ENCODE peak calls at places on chromosomes 2 and 18, in ten cellular contexts. One of them, this sample, is unnamed.

GRCh38 chr2:146916914-146917313 is 927.9 kb upstream of the ACVR2A start:
- DNase-seq in heart left ventricle: no peak
- DNase-seq in sigmoid colon: no peak
- DNase-seq in endothelial cell of umbilical vein: no peak
- DNase-seq in adrenal gland: no peak
- DNase-seq in A549: no peak
- DNase-seq in HCT116: no peak
- DNase-seq in stomach: no peak
- DNase-seq in right lobe of liver: no peak
- DNase-seq in ovary: no peak
- DNase-seq in this sample: no peak

GRCh38 chr18:75455249-75456183 is 28.0 kb upstream of the SMIM21 start:
- DNase-seq in heart left ventricle: no peak
- DNase-seq in sigmoid colon: no peak
- DNase-seq in endothelial cell of umbilical vein: peak
- DNase-seq in adrenal gland: no peak
- DNase-seq in A549: no peak
- DNase-seq in HCT116: no peak
- DNase-seq in stomach: no peak
- DNase-seq in right lobe of liver: no peak
- DNase-seq in ovary: peak
- DNase-seq in this sample: peak

GRCh38 chr2:232053777-232054176 is 92.3 kb downstream of the DIS3L2 start:
- DNase-seq in heart left ventricle: no peak
- DNase-seq in sigmoid colon: no peak
- DNase-seq in endothelial cell of umbilical vein: no peak
- DNase-seq in adrenal gland: no peak
- DNase-seq in A549: no peak
- DNase-seq in HCT116: no peak
- DNase-seq in stomach: no peak
- DNase-seq in right lobe of liver: no peak
- DNase-seq in ovary: no peak
- DNase-seq in this sample: no peak

GRCh38 chr2:169933124-169933711 is 106.0 kb downstream of the UBR3 start:
- DNase-seq in heart left ventricle: no peak
- DNase-seq in sigmoid colon: no peak
- DNase-seq in endothelial cell of umbilical vein: peak
- DNase-seq in adrenal gland: no peak
- DNase-seq in A549: peak
- DNase-seq in HCT116: peak
- DNase-seq in stomach: no peak
- DNase-seq in right lobe of liver: no peak
- DNase-seq in ovary: no peak
- DNase-seq in this sample: no peak

GRCh38 chr2:100936070-100936741 is 65.9 kb upstream of the RPL31 start:
- DNase-seq in heart left ventricle: no peak
- DNase-seq in sigmoid colon: no peak
- DNase-seq in endothelial cell of umbilical vein: no peak
- DNase-seq in adrenal gland: no peak
- DNase-seq in A549: no peak
- DNase-seq in HCT116: no peak
- DNase-seq in stomach: no peak
- DNase-seq in right lobe of liver: no peak
- DNase-seq in ovary: no peak
- DNase-seq in this sample: no peak

GRCh38 chr2:240595381-240596079 is 9.0 kb downstream of the CAPN10 start:
- DNase-seq in heart left ventricle: peak
- DNase-seq in sigmoid colon: peak
- DNase-seq in endothelial cell of umbilical vein: no peak
- DNase-seq in adrenal gland: peak
- DNase-seq in A549: peak
- DNase-seq in HCT116: no peak
- DNase-seq in stomach: no peak
- DNase-seq in right lobe of liver: peak
- DNase-seq in ovary: no peak
- DNase-seq in this sample: peak

GRCh38 chr2:129801575-129801974 is 177.9 kb upstream of the RAB6C start:
- DNase-seq in heart left ventricle: no peak
- DNase-seq in sigmoid colon: no peak
- DNase-seq in endothelial cell of umbilical vein: no peak
- DNase-seq in adrenal gland: no peak
- DNase-seq in A549: peak
- DNase-seq in HCT116: no peak
- DNase-seq in stomach: no peak
- DNase-seq in right lobe of liver: no peak
- DNase-seq in ovary: no peak
- DNase-seq in this sample: no peak

GRCh38 chr18:824179-824578 is 12.1 kb upstream of the YES1 start:
- DNase-seq in heart left ventricle: no peak
- DNase-seq in sigmoid colon: no peak
- DNase-seq in endothelial cell of umbilical vein: no peak
- DNase-seq in adrenal gland: no peak
- DNase-seq in A549: no peak
- DNase-seq in HCT116: no peak
- DNase-seq in stomach: no peak
- DNase-seq in right lobe of liver: no peak
- DNase-seq in ovary: no peak
- DNase-seq in this sample: no peak

GRCh38 chr2:223674998-223675609 is 72.9 kb upstream of the SCG2 start:
- DNase-seq in heart left ventricle: no peak
- DNase-seq in sigmoid colon: no peak
- DNase-seq in endothelial cell of umbilical vein: peak
- DNase-seq in adrenal gland: peak
- DNase-seq in A549: peak
- DNase-seq in HCT116: peak
- DNase-seq in stomach: no peak
- DNase-seq in right lobe of liver: no peak
- DNase-seq in ovary: no peak
- DNase-seq in this sample: peak

GRCh38 chr2:192313773-192314172 is 119.0 kb upstream of the TMEFF2 start:
- DNase-seq in heart left ventricle: no peak
- DNase-seq in sigmoid colon: peak
- DNase-seq in endothelial cell of umbilical vein: no peak
- DNase-seq in adrenal gland: no peak
- DNase-seq in A549: no peak
- DNase-seq in HCT116: no peak
- DNase-seq in stomach: no peak
- DNase-seq in right lobe of liver: no peak
- DNase-seq in ovary: no peak
- DNase-seq in this sample: no peak

GRCh38 chr18:54229660-54230059 is 5.2 kb upstream of the MBD2 start:
- DNase-seq in heart left ventricle: no peak
- DNase-seq in sigmoid colon: no peak
- DNase-seq in endothelial cell of umbilical vein: no peak
- DNase-seq in adrenal gland: no peak
- DNase-seq in A549: no peak
- DNase-seq in HCT116: no peak
- DNase-seq in stomach: no peak
- DNase-seq in right lobe of liver: no peak
- DNase-seq in ovary: no peak
- DNase-seq in this sample: no peak

GRCh38 chr18:7572837-7573236 is 5.7 kb downstream of the PTPRM start:
- DNase-seq in heart left ventricle: no peak
- DNase-seq in sigmoid colon: no peak
- DNase-seq in endothelial cell of umbilical vein: peak
- DNase-seq in adrenal gland: no peak
- DNase-seq in A549: no peak
- DNase-seq in HCT116: no peak
- DNase-seq in stomach: no peak
- DNase-seq in right lobe of liver: no peak
- DNase-seq in ovary: no peak
- DNase-seq in this sample: no peak

GRCh38 chr18:56298935-56299334 is 339.5 kb downstream of the TXNL1 start:
- DNase-seq in heart left ventricle: no peak
- DNase-seq in sigmoid colon: no peak
- DNase-seq in endothelial cell of umbilical vein: peak
- DNase-seq in adrenal gland: no peak
- DNase-seq in A549: peak
- DNase-seq in HCT116: no peak
- DNase-seq in stomach: no peak
- DNase-seq in right lobe of liver: no peak
- DNase-seq in ovary: no peak
- DNase-seq in this sample: no peak
- TF ChIP-seq CTCF in heart left ventricle: peak
- TF ChIP-seq CTCF in sigmoid colon: no peak
- TF ChIP-seq CTCF in endothelial cell of umbilical vein: peak
- TF ChIP-seq CTCF in adrenal gland: no peak
- TF ChIP-seq CTCF in A549: peak
- TF ChIP-seq CTCF in HCT116: no peak
- TF ChIP-seq CTCF in stomach: no peak
- TF ChIP-seq CTCF in right lobe of liver: no peak
- TF ChIP-seq CTCF in ovary: no peak
- TF ChIP-seq CTCF in this sample: no peak

DNA sequence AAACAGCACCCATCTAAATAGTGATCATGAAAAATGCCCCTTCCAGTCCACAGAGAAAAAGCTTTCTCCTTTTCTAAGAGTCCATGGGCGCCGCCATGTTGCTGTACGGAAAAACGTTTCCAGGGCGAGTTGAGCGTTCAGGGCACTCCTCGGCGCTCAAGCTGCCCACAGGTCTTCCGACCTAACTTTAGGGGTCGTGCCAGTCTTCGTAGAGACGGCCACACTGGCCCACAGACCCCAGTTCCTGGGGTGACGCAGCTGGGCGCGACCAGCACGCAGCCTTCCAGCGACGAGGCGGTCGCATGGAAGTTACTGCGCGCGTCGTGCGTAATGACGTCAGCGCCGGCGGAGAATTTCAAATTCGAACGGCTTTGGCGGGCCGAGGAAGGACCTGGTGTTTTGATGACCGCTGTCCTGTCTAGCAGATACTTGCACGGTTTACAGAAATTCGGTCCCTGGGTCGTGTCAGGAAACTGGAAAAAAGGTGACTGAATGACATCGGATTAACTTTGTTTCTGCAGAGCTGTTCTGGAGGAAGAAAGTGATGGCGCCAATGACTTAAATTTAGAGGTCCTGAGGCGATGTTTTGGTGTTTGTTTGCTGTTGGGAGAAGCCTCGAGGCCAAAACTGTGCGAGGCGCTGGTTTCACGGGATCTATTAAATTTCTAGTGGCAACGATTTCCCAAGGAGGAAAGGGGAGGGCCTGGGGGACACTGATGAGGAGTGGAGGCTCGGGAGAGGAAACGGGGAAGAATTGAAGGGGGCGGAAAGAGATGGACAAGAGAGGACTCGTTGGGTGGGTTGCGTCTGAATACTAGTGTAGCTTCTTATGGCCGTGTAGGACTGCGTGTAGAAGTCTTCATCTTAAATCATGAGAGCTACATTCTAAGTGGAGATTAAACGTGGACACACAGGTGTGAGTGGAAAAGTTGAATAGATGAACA is at the start of the genes METTL4 and NDC80:
- DNase-seq in heart left ventricle: peak
- DNase-seq in sigmoid colon: peak
- DNase-seq in endothelial cell of umbilical vein: peak
- DNase-seq in adrenal gland: peak
- DNase-seq in A549: peak
- DNase-seq in HCT116: peak
- DNase-seq in stomach: peak
- DNase-seq in right lobe of liver: peak
- DNase-seq in ovary: peak
- DNase-seq in this sample: peak
- TF ChIP-seq POLR2A in heart left ventricle: no peak
- TF ChIP-seq POLR2A in sigmoid colon: no peak
- TF ChIP-seq POLR2A in endothelial cell of umbilical vein: no peak
- TF ChIP-seq POLR2A in adrenal gland: peak
- TF ChIP-seq POLR2A in A549: peak
- TF ChIP-seq POLR2A in HCT116: peak
- TF ChIP-seq POLR2A in stomach: no peak
- TF ChIP-seq POLR2A in right lobe of liver: no peak
- TF ChIP-seq POLR2A in ovary: peak
- TF ChIP-seq POLR2A in this sample: no peak

GRCh38 chr2:184680825-184681224 is 82.5 kb downstream of the ZNF804A start:
- DNase-seq in heart left ventricle: no peak
- DNase-seq in sigmoid colon: no peak
- DNase-seq in endothelial cell of umbilical vein: no peak
- DNase-seq in adrenal gland: no peak
- DNase-seq in A549: no peak
- DNase-seq in HCT116: no peak
- DNase-seq in stomach: no peak
- DNase-seq in right lobe of liver: no peak
- DNase-seq in ovary: no peak
- DNase-seq in this sample: no peak

GRCh38 chr2:184683923-184684322 is 85.6 kb downstream of the ZNF804A start:
- DNase-seq in heart left ventricle: no peak
- DNase-seq in sigmoid colon: no peak
- DNase-seq in endothelial cell of umbilical vein: no peak
- DNase-seq in adrenal gland: no peak
- DNase-seq in A549: no peak
- DNase-seq in HCT116: no peak
- DNase-seq in stomach: no peak
- DNase-seq in right lobe of liver: no peak
- DNase-seq in ovary: no peak
- DNase-seq in this sample: no peak

GRCh38 chr2:184677171-184677570 is 78.8 kb downstream of the ZNF804A start:
- DNase-seq in heart left ventricle: no peak
- DNase-seq in sigmoid colon: no peak
- DNase-seq in endothelial cell of umbilical vein: peak
- DNase-seq in adrenal gland: no peak
- DNase-seq in A549: no peak
- DNase-seq in HCT116: no peak
- DNase-seq in stomach: no peak
- DNase-seq in right lobe of liver: no peak
- DNase-seq in ovary: no peak
- DNase-seq in this sample: no peak

GRCh38 chr2:184681642-184682321 is 83.5 kb downstream of the ZNF804A start:
- DNase-seq in heart left ventricle: no peak
- DNase-seq in sigmoid colon: no peak
- DNase-seq in endothelial cell of umbilical vein: no peak
- DNase-seq in adrenal gland: no peak
- DNase-seq in A549: no peak
- DNase-seq in HCT116: no peak
- DNase-seq in stomach: no peak
- DNase-seq in right lobe of liver: no peak
- DNase-seq in ovary: no peak
- DNase-seq in this sample: no peak

GRCh38 chr2:184679219-184680018 is 81.1 kb downstream of the ZNF804A start:
- DNase-seq in heart left ventricle: no peak
- DNase-seq in sigmoid colon: no peak
- DNase-seq in endothelial cell of umbilical vein: no peak
- DNase-seq in adrenal gland: no peak
- DNase-seq in A549: no peak
- DNase-seq in HCT116: no peak
- DNase-seq in stomach: no peak
- DNase-seq in right lobe of liver: no peak
- DNase-seq in ovary: no peak
- DNase-seq in this sample: no peak
- H3K27ac ChIP-seq in heart left ventricle: no peak
- H3K27ac ChIP-seq in sigmoid colon: no peak
- H3K27ac ChIP-seq in endothelial cell of umbilical vein: no peak
- H3K27ac ChIP-seq in adrenal gland: no peak
- H3K27ac ChIP-seq in A549: no peak
- H3K27ac ChIP-seq in HCT116: no peak
- H3K27ac ChIP-seq in stomach: no peak
- H3K27ac ChIP-seq in right lobe of liver: no peak
- H3K27ac ChIP-seq in ovary: no peak
- H3K27ac ChIP-seq in this sample: no peak

DNA sequence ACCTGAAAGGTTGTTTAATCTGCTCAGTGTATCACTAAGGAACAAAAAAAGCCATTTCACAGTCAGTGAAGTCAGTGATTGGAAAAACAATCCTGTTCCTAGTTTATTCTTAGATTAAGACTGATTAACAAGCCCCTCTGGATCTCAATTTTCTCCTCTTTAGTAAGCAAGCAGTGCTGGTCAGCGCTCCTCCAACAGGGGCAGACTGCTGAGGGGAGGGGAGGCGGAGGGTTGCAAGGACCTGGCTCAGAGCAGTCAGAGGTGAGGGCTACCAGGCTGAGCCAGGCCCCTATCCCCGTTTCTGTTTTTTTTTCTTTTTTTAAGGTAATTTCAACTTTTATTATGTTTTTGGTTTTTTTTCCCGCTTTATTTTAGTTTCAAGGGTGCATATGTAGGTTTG is 24.7 kb upstream of the KCNS3 start:
- DNase-seq in heart left ventricle: no peak
- DNase-seq in sigmoid colon: no peak
- DNase-seq in endothelial cell of umbilical vein: no peak
- DNase-seq in adrenal gland: no peak
- DNase-seq in A549: no peak
- DNase-seq in HCT116: no peak
- DNase-seq in stomach: no peak
- DNase-seq in right lobe of liver: no peak
- DNase-seq in ovary: no peak
- DNase-seq in this sample: no peak
- TF ChIP-seq CTCF in heart left ventricle: no peak
- TF ChIP-seq CTCF in sigmoid colon: no peak
- TF ChIP-seq CTCF in endothelial cell of umbilical vein: no peak
- TF ChIP-seq CTCF in adrenal gland: no peak
- TF ChIP-seq CTCF in A549: no peak
- TF ChIP-seq CTCF in HCT116: no peak
- TF ChIP-seq CTCF in stomach: no peak
- TF ChIP-seq CTCF in right lobe of liver: no peak
- TF ChIP-seq CTCF in ovary: no peak
- TF ChIP-seq CTCF in this sample: no peak